ENCODE peak calls at places on chromosomes 11 and 22, in seven cellular contexts. Z is upper lobe of left lung, J is GM12891, G is testis, U is transverse colon, Y is stomach, K is heart left ventricle. R is an unnamed sample.

GRCh38 chr22:46070215-46070721 is 80.1 kb upstream of the PPARA start:
- DNase-seq in Z (peak), J (no peak), G (peak), U (peak), Y (peak), K (peak), R (peak)

GRCh38 chr22:47201186-47201995 is 438.9 kb downstream of the TBC1D22A start:
- DNase-seq in Z (no peak), J (no peak), G (peak), U (no peak), Y (peak), K (peak), R (no peak)

GRCh38 chr11:78441956-78442355 is 24.3 kb upstream of the GAB2 start:
- DNase-seq in Z (no peak), J (no peak), G (no peak), U (no peak), Y (no peak), K (no peak), R (no peak)

GRCh38 chr11:127392575-127392974 is 392.0 kb upstream of the KIRREL3 start:
- DNase-seq in Z (no peak), J (no peak), G (no peak), U (no peak), Y (no peak), K (no peak), R (no peak)

GRCh38 chr11:81869337-81870065 is 864.2 kb downstream of the FAM181B start:
- DNase-seq in Z (peak), J (peak), G (no peak), U (peak), Y (peak), K (no peak), R (no peak)

GRCh38 chr11:89495951-89496350 is 4.8 kb upstream of the NOX4 start:
- DNase-seq in Z (no peak), J (no peak), G (no peak), U (no peak), Y (no peak), K (peak), R (no peak)

GRCh38 chr22:21945453-21946261 is 7.0 kb downstream of the PPM1F start:
- DNase-seq in Z (no peak), J (no peak), G (no peak), U (no peak), Y (no peak), K (no peak), R (peak)

GRCh38 chr11:76162336-76163288 is 43.7 kb downstream of the WNT11 start:
- DNase-seq in Z (no peak), J (no peak), G (no peak), U (no peak), Y (no peak), K (no peak), R (no peak)

GRCh38 chr11:12546660-12547059 is 127.6 kb upstream of the TEAD1 start:
- DNase-seq in Z (no peak), J (no peak), G (no peak), U (no peak), Y (no peak), K (no peak), R (no peak)

GRCh38 chr11:69355346-69355940 is 61.5 kb downstream of the MYEOV start:
- DNase-seq in Z (peak), J (no peak), G (no peak), U (no peak), Y (peak), K (no peak), R (peak)

GRCh38 chr11:62340269-62340901 is 3.1 kb downstream of the ASRGL1 start:
- DNase-seq in Z (peak), J (no peak), G (peak), U (peak), Y (peak), K (peak), R (peak)

GRCh38 chr11:62333768-62334167 is 3.5 kb upstream of the ASRGL1 start:
- DNase-seq in Z (no peak), J (no peak), G (no peak), U (no peak), Y (no peak), K (no peak), R (no peak)

GRCh38 chr11:62337682-62338181 is 484 bp downstream of the ASRGL1 start:
- DNase-seq in Z (peak), J (no peak), G (peak), U (peak), Y (peak), K (peak), R (no peak)

GRCh38 chr11:62338218-62338617 is 970 bp downstream of the ASRGL1 start:
- DNase-seq in Z (no peak), J (no peak), G (no peak), U (no peak), Y (no peak), K (no peak), R (no peak)

GRCh38 chr11:62336949-62337681 is at the start of gene ASRGL1:
- DNase-seq in Z (peak), J (peak), G (peak), U (peak), Y (peak), K (peak), R (peak)
- TF ChIP-seq POLR2A in Z (peak), J (no peak), G (no peak), U (peak), Y (no peak), K (peak), R (no peak)

GRCh38 chr11:34199525-34199924 is 94.1 kb downstream of the NAT10 start:
- DNase-seq in Z (no peak), J (no peak), G (no peak), U (no peak), Y (no peak), K (no peak), R (no peak)
- TF ChIP-seq POLR2A in Z (no peak), J (no peak), G (no peak), U (no peak), Y (no peak), K (no peak), R (no peak)

GRCh38 chr11:33015621-33016551 is at the start of gene DEPDC7:
- DNase-seq in Z (peak), J (peak), G (peak), U (peak), Y (peak), K (peak), R (peak)
- TF ChIP-seq POLR2A in Z (peak), J (no peak), G (no peak), U (no peak), Y (no peak), K (peak), R (no peak)

DNA sequence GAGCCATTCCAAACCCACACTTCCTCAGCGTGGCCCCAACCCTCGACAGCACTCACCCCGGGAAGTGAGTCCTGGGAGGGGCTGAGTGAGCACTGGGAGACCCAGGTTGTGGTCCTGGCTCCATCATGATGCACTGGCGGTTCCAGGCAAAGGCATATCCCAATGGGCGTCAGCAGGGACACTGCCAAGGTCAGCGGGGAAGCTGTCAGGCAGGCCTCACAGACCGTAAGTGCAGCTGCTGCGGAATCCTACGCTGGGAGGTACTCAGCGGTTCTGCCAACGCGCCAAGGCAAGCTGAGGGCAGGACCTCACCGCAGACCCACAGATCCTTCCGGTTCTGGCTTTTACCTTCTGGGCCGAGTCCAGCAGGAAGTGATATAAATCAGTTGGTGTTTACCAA is 1.4 kb upstream of the GAL3ST1 start:
- DNase-seq in Z (no peak), J (no peak), G (no peak), U (peak), Y (peak), K (no peak), R (no peak)
- TF ChIP-seq POLR2A in Z (no peak), J (no peak), G (no peak), U (no peak), Y (no peak), K (no peak), R (no peak)

DNA sequence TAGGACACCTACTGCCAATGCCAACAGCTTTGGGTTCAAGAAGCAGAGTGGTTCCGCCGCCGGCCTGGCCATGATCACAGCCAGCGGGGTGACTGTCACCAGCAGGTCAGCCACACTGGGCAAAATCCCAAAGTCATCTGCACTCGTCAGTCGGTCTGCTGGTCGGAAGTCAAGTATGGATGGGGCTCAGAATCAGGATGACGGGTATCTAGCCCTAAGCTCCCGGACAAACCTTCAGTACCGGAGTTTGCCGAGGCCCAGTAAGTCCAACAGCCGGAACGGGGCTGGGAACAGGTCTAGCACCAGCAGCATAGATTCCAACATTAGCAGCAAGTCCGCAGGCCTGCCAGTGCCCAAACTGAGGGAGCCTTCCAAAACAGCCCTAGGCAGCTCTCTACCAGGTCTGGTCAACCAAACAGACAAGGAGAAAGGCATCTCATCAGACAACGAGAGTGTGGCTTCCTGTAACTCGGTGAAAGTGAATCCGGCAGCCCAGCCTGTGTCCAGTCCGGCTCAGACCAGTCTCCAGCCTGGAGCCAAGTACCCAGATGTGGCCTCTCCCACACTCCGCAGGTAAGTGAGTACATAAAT is 115.1 kb downstream of the DBX1 start:
- DNase-seq in Z (no peak), J (no peak), G (no peak), U (no peak), Y (no peak), K (peak), R (no peak)
- TF ChIP-seq POLR2A in Z (no peak), J (no peak), G (no peak), U (no peak), Y (no peak), K (no peak), R (no peak)

R was measured in adrenal gland.